ENCODE peak calls at places on chromosomes 7 and 10, in six cellular contexts. Y, O, I, Z, G and T are unnamed samples.

GRCh38 chr7:159104188-159105030 is 40.3 kb downstream of the VIPR2 start:
- DNase-seq in Y (no peak), O (no peak), I (peak; percentile 47), G (no peak), Z (no peak), T (no peak)

GRCh38 chr7:115475774-115476407 is 554.0 kb downstream of the MDFIC start:
- DNase-seq in G (peak; percentile 35), O (no peak), Z (no peak), I (no peak), Y (no peak), T (no peak)

GRCh38 chr10:119667562-119668328 is 16.6 kb downstream of the BAG3 start:
- DNase-seq in G (no peak), Y (peak; percentile 87), Z (peak; percentile 96), O (peak; percentile 92), I (no peak), T (peak; percentile 92)

GRCh38 chr10:113576853-113577252 is 24.0 kb downstream of the HABP2 start:
- DNase-seq in I (no peak), Z (peak; percentile 11), Y (no peak), O (no peak), G (no peak), T (no peak)

GRCh38 chr7:78768859-78769258 is 684.6 kb downstream of the MAGI2 start:
- DNase-seq in Y (no peak), I (no peak), Z (no peak), G (no peak), O (no peak), T (no peak)

GRCh38 chr7:25856056-25856780 is 295.8 kb upstream of the NFE2L3 start:
- DNase-seq in G (no peak), Z (no peak), O (no peak), Y (no peak), I (no peak), T (no peak)

GRCh38 chr10:114103286-114103685 is 59.6 kb downstream of the ADRB1 start:
- DNase-seq in Z (peak; percentile 46), O (peak; percentile 31), G (peak; percentile 46), I (no peak), Y (peak; percentile 58), T (no peak)

GRCh38 chr7:121394709-121395140 is 1.4 kb downstream of the FAM3C start:
- DNase-seq in Y (no peak), Z (no peak), G (no peak), O (no peak), I (peak; percentile 51), T (no peak)

GRCh38 chr7:55343860-55344606 is 21.1 kb upstream of the LANCL2 start:
- DNase-seq in O (no peak), Z (no peak), Y (no peak), G (no peak), I (no peak), T (no peak)

GRCh38 chr10:14184841-14185500 is 145.8 kb downstream of the FRMD4A start:
- DNase-seq in G (peak; percentile 75), Y (no peak), Z (peak; percentile 87), O (no peak), I (no peak), T (no peak)

GRCh38 chr10:25867321-25867720 is 66.7 kb upstream of the MYO3A start:
- DNase-seq in G (no peak), O (no peak), I (no peak), Y (no peak), Z (no peak), T (no peak)

GRCh38 chr7:129394101-129394500 is 40.1 kb upstream of the STRIP2 start:
- DNase-seq in G (no peak), Z (no peak), Y (no peak), I (no peak), O (no peak), T (no peak)

GRCh38 chr10:17386616-17387075 is 67.7 kb downstream of the ST8SIA6 start:
- DNase-seq in I (no peak), O (no peak), G (no peak), Z (no peak), Y (no peak), T (no peak)

GRCh38 chr7:128793184-128793552 is 1.4 kb downstream of the CCDC136 start:
- DNase-seq in I (no peak), Y (no peak), G (no peak), O (no peak), Z (no peak), T (no peak)

GRCh38 chr10:6072215-6072941 is 10.2 kb upstream of the IL2RA start:
- DNase-seq in I (no peak), G (peak; percentile 53), Z (no peak), Y (no peak), O (no peak), T (no peak)

GRCh38 chr10:43771675-43772074 is 123.0 kb upstream of the ZNF32 start:
- DNase-seq in I (no peak), Z (no peak), Y (no peak), G (no peak), O (no peak), T (no peak)

GRCh38 chr10:65769828-65770227 is 1156.0 kb upstream of the LRRTM3 start:
- DNase-seq in Y (no peak), O (no peak), G (no peak), I (no peak), Z (peak; percentile 49), T (no peak)

GRCh38 chr10:66625709-66626590 is 299.9 kb upstream of the LRRTM3 start:
- DNase-seq in O (no peak), Z (no peak), I (no peak), Y (no peak), G (no peak), T (no peak)

GRCh38 chr7:64485623-64486022 is 77.2 kb downstream of the ZNF680 start:
- DNase-seq in O (no peak), I (no peak), G (no peak), Y (no peak), Z (no peak), T (no peak)

GRCh38 chr10:3293536-3294431 is 121.2 kb upstream of the PITRM1 start:
- DNase-seq in Y (no peak), G (no peak), O (peak; percentile 23), Z (no peak), I (no peak), T (peak; percentile 54)

GRCh38 chr10:132560248-132560731 is 22.7 kb downstream of the INPP5A start:
- DNase-seq in Z (no peak), G (peak; percentile 52), O (no peak), Y (no peak), I (no peak), T (no peak)

GRCh38 chr7:84682543-84682942 is 488.0 kb upstream of the SEMA3A start:
- DNase-seq in G (no peak), Z (no peak), O (no peak), I (no peak), Y (no peak), T (no peak)

GRCh38 chr7:72032934-72033333 is 379.2 kb downstream of the CALN1 start:
- DNase-seq in O (no peak), I (no peak), Y (no peak), Z (no peak), G (no peak), T (no peak)
- TF ChIP-seq CTCF in O (no peak), I (no peak), Y (no peak), Z (no peak), G (no peak), T (no peak)

GRCh38 chr7:99599836-99600235 is 1.8 kb downstream of the TMEM225B start:
- DNase-seq in G (no peak), Z (no peak), Y (no peak), I (no peak), O (no peak), T (peak; percentile 54)

GRCh38 chr7:99606531-99606930 is 8.5 kb downstream of the TMEM225B start:
- DNase-seq in I (no peak), G (no peak), Z (no peak), Y (no peak), O (no peak), T (no peak)

GRCh38 chr7:99605527-99605926 is 7.5 kb downstream of the TMEM225B start:
- DNase-seq in G (no peak), O (no peak), Y (no peak), I (no peak), Z (no peak), T (peak; percentile 59)

GRCh38 chr7:99597762-99598501 is at the start of gene TMEM225B:
- DNase-seq in G (no peak), Z (no peak), Y (no peak), O (no peak), I (no peak), T (peak; percentile 84)

GRCh38 chr7:99601656-99602310 is 3.7 kb downstream of the TMEM225B start:
- DNase-seq in O (no peak), Z (no peak), Y (no peak), G (no peak), I (no peak), T (peak; percentile 63)
- TF ChIP-seq CTCF in O (no peak), Z (no peak), Y (peak; percentile 16), G (no peak), I (no peak), T (no peak)

DNA sequence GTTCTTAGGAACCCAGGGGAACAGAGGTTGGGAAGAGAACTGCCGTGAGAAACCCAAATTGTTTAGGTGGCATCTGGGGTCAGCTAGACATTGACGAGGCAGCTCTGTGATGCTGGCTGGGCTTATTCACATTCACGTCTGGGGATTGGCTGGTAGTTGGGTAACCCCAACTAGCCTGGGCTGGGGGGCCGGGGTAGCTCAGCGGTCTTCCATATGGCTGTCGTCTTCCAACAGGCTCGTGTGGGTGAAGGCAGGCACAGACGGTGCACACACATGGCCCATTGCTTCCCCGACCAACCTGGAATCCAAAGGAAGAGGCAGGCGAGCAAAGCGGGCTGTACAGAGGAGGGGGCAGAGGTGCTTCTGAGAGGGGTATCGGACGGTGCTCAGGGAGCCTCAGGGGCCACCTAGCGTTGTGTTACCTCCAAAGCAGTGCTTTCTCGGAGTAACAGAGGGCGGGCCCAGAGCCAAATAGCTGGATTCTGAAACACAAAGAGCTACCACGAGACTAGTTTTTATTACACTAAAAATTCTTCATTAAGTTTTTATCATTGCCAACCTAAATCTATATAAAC is 34.5 kb downstream of the MKI67 start:
- DNase-seq in Y (no peak), G (no peak), Z (no peak), O (no peak), I (no peak), T (no peak)
- TF ChIP-seq CTCF in Y (no peak), G (no peak), Z (no peak), O (no peak), I (no peak), T (no peak)

GRCh38 chr10:7130191-7130911 is 280.5 kb downstream of the SFMBT2 start:
- DNase-seq in Y (no peak), Z (no peak), O (no peak), I (no peak), G (no peak), T (no peak)

GRCh38 chr10:7133270-7133669 is 277.6 kb downstream of the SFMBT2 start:
- DNase-seq in Z (no peak), I (no peak), Y (no peak), G (no peak), O (no peak), T (no peak)

GRCh38 chr10:7135188-7135587 is 275.6 kb downstream of the SFMBT2 start:
- DNase-seq in I (no peak), Z (no peak), Y (no peak), O (no peak), G (no peak), T (no peak)

GRCh38 chr10:7134448-7134847 is 276.4 kb downstream of the SFMBT2 start:
- DNase-seq in O (no peak), Z (no peak), I (no peak), G (no peak), Y (no peak), T (no peak)

DNA sequence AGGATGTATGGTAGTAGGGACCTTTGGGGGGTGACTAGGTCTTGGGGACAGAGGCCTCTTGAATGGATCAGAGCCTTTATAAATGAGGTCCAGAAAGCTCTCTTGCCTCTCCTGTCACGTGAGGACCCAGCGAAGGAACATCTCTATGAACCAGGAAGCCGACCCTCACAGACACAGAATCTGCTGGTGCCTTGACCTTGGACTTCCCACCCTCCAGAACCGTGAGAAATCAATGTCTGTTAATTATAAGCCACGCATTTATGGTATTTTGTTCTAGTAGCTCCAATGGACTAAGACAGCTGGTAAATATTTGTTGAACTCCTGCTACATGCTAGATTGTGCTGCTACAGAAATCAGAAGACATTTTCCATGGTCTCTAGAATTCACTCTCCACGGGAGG is 276.9 kb downstream of the SFMBT2 start:
- DNase-seq in I (no peak), O (no peak), Z (no peak), G (no peak), Y (no peak), T (no peak)
- TF ChIP-seq CTCF in I (no peak), O (no peak), Z (no peak), G (no peak), Y (no peak), T (no peak)